ENCODE peak calls at places on chromosomes 5 and 9, in eight cellular contexts. W is heart right ventricle; I is transverse colon; B is fibroblast of mammary gland; U is PC-3; E is HFF-Myc; Z is body of pancreas; H is activated CD8-positive, alpha-beta T cell treated with anti-CD3 and anti-CD28 coated beads for 36 hours. F is an unnamed sample.

GRCh38 chr5:10702911-10703491 is 58.0 kb downstream of the DAP start:
- DNase-seq in Z (peak; percentile 47), E (no peak), B (peak; percentile 54), I (no peak), W (no peak), U (peak; percentile 96), H (no peak), F (no peak)

GRCh38 chr5:179794575-179794974 is 789 bp downstream of the LTC4S start:
- DNase-seq in Z (no peak), E (no peak), B (no peak), I (no peak), H (no peak), U (no peak), W (no peak), F (no peak)

GRCh38 chr9:92095236-92095635 is 20.0 kb downstream of the SPTLC1 start:
- DNase-seq in Z (no peak), I (no peak), B (no peak), H (no peak), U (no peak), E (no peak), W (no peak), F (no peak)

GRCh38 chr9:87800456-87800855 is 74.5 kb downstream of the CTSL start:
- DNase-seq in I (no peak), Z (no peak), H (no peak), W (no peak), E (no peak), B (no peak), U (no peak), F (no peak)

GRCh38 chr9:2727966-2728613 is 10.8 kb downstream of the KCNV2 start:
- DNase-seq in W (no peak), H (peak; percentile 2), B (peak; percentile 78), Z (peak; percentile 49), E (peak; percentile 36), U (peak; percentile 69), I (no peak), F (no peak)

GRCh38 chr5:112276996-112277395 is 142.1 kb downstream of the EPB41L4A start:
- DNase-seq in W (no peak), E (no peak), H (no peak), Z (no peak), U (no peak), I (no peak), B (no peak), F (no peak)

GRCh38 chr5:58582411-58583393 is at the start of gene RAB3C:
- DNase-seq in I (peak; percentile 90), B (peak; percentile 87), W (peak; percentile 85), E (peak; percentile 58), H (peak; percentile 71), Z (peak; percentile 94), U (peak; percentile 72), F (peak; percentile 68)

GRCh38 chr9:121819511-121820231 is 168.2 kb downstream of the DAB2IP start:
- DNase-seq in I (no peak), U (no peak), H (no peak), W (no peak), Z (no peak), E (peak; percentile 10), B (peak; percentile 48), F (no peak)

GRCh38 chr9:79012561-79012960 is 559.2 kb upstream of the TLE4 start:
- DNase-seq in W (no peak), Z (no peak), E (no peak), I (no peak), H (no peak), U (peak; percentile 81), B (peak; percentile 68), F (no peak)

GRCh38 chr5:2847608-2848007 is 96.1 kb upstream of the IRX2 start:
- DNase-seq in H (no peak), I (no peak), E (no peak), W (no peak), B (no peak), U (no peak), Z (no peak), F (no peak)

GRCh38 chr9:69431777-69432176 is 106.8 kb downstream of the ENTREP1 start:
- DNase-seq in I (no peak), Z (no peak), E (no peak), H (no peak), U (no peak), W (no peak), B (no peak), F (no peak)

GRCh38 chr5:635321-636055 is 23.3 kb downstream of the CEP72 start:
- DNase-seq in Z (no peak), H (no peak), I (no peak), W (no peak), B (no peak), E (no peak), U (no peak), F (no peak)

GRCh38 chr5:73214921-73215490 is 42.0 kb downstream of the TMEM174 start:
- DNase-seq in Z (no peak), H (no peak), B (no peak), I (no peak), E (no peak), W (no peak), U (no peak), F (no peak)

GRCh38 chr5:159819671-159820411 is 96.4 kb upstream of the ADRA1B start:
- DNase-seq in Z (peak; percentile 13), B (peak; percentile 92), H (no peak), I (peak; percentile 62), U (peak; percentile 82), E (no peak), W (peak; percentile 44), F (no peak)

GRCh38 chr9:108257387-108257786 is 598.4 kb downstream of the ACTL7B start:
- DNase-seq in H (no peak), W (no peak), E (no peak), B (no peak), I (no peak), Z (no peak), U (no peak), F (no peak)

DNA sequence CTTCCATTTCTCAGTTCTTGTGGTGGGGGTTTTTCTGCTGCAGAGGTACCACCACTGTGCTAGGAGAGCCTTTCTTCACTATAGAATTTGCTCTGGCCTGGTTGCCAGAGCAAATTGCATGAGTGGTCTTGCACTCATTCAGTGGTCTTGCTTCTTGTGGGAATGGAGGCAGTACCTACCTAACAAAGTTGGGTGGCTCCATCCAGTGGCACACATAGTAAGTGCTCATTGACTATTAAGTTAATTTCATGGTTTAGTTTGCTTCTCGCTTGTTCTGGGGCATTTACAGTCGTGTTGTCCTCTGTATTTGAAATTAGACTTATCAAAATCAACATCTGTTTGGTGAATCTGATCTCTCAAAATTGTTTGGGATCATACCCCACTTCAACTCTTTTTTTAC is 23.0 kb downstream of the SLC28A3 start:
- DNase-seq in U (no peak), W (no peak), H (peak; percentile 41), Z (no peak), E (no peak), I (no peak), B (no peak), F (no peak)
- TF ChIP-seq CTCF in U (peak; percentile 34), W (no peak), H (peak; percentile 42), Z (no peak), E (no peak), I (no peak), B (peak; percentile 15), F (no peak)

GRCh38 chr5:53246042-53246836 is 136.7 kb upstream of the MOCS2 start:
- DNase-seq in U (peak; percentile 69), W (no peak), I (no peak), B (peak; percentile 82), E (peak; percentile 75), Z (no peak), H (no peak), F (no peak)

GRCh38 chr5:53239301-53239990 is 129.9 kb upstream of the MOCS2 start:
- DNase-seq in B (peak; percentile 76), E (no peak), I (no peak), Z (no peak), U (peak; percentile 9), W (no peak), H (no peak), F (no peak)

GRCh38 chr5:53243403-53243802 is 133.8 kb upstream of the MOCS2 start:
- DNase-seq in I (no peak), H (no peak), U (no peak), Z (no peak), E (no peak), B (no peak), W (no peak), F (no peak)
- TF ChIP-seq CTCF in I (no peak), H (peak; percentile 20), U (peak; percentile 35), Z (no peak), E (no peak), B (no peak), W (no peak), F (no peak)

GRCh38 chr5:126354857-126355731 is 68.1 kb upstream of the GRAMD2B start:
- DNase-seq in H (no peak), E (no peak), W (no peak), U (peak; percentile 44), B (no peak), Z (no peak), I (no peak), F (no peak)

GRCh38 chr5:126355940-126356339 is 67.3 kb upstream of the GRAMD2B start:
- DNase-seq in Z (no peak), U (no peak), I (peak; percentile 21), E (no peak), B (no peak), H (no peak), W (no peak), F (no peak)

GRCh38 chr5:126357585-126358342 is 65.4 kb upstream of the GRAMD2B start:
- DNase-seq in H (no peak), W (no peak), U (no peak), I (no peak), Z (no peak), B (no peak), E (no peak), F (no peak)

GRCh38 chr5:126351138-126351537 is 72.1 kb upstream of the GRAMD2B start:
- DNase-seq in I (no peak), B (peak; percentile 85), E (no peak), Z (no peak), H (no peak), W (no peak), U (peak; percentile 85), F (no peak)

GRCh38 chr5:126354012-126354856 is 69.0 kb upstream of the GRAMD2B start:
- DNase-seq in Z (no peak), W (no peak), H (no peak), I (no peak), U (peak; percentile 93), E (peak; percentile 94), B (peak; percentile 97), F (no peak)
- TF ChIP-seq CTCF in Z (peak; percentile 72), W (peak; percentile 84), H (peak; percentile 69), I (peak; percentile 68), U (peak; percentile 78), E (no peak), B (peak; percentile 44), F (no peak)

GRCh38 chr5:157475432-157475831 is 15.4 kb downstream of the NIPAL4 start:
- DNase-seq in U (no peak), E (no peak), B (no peak), W (no peak), H (no peak), Z (no peak), I (no peak), F (no peak)

GRCh38 chr5:157470616-157471015 is 10.6 kb downstream of the NIPAL4 start:
- DNase-seq in B (no peak), H (no peak), W (no peak), E (no peak), U (no peak), Z (no peak), I (no peak), F (no peak)

GRCh38 chr5:157471709-157472108 is 11.7 kb downstream of the NIPAL4 start:
- DNase-seq in E (no peak), U (peak; percentile 72), W (no peak), B (peak; percentile 45), H (peak; percentile 48), I (no peak), Z (no peak), F (no peak)

GRCh38 chr5:157476699-157477408 is 16.8 kb downstream of the NIPAL4 start:
- DNase-seq in B (peak; percentile 73), I (no peak), E (peak; percentile 56), W (no peak), U (peak; percentile 91), H (peak; percentile 52), Z (peak; percentile 24), F (no peak)

GRCh38 chr5:157473383-157474370 is 13.7 kb downstream of the NIPAL4 start:
- DNase-seq in W (no peak), B (no peak), E (no peak), I (no peak), H (no peak), U (no peak), Z (no peak), F (no peak)
- TF ChIP-seq CTCF in W (peak; percentile 14), B (peak; percentile 11), E (no peak), I (no peak), H (no peak), U (peak; percentile 16), Z (no peak), F (no peak)

F was measured in activated B cell treated with CpG ODN at 0.5 μM for 24 hours.